ENCODE peak calls at places on chromosomes 2 and 18, in seven cellular contexts. C is neural progenitor cell, G is fibroblast of pulmonary artery, R is epithelial cell of esophagus, I is ovary, V is HepG2, A is left ventricle myocardium inferior. X is an unnamed sample.
A peak's percentile ranks its signal among the peaks of the same experiment; 100 is the strongest.

GRCh38 chr18:78984941-78985784 is 5.5 kb downstream of the SALL3 start:
- DNase-seq in C (peak; percentile 82), G (peak; percentile 29), R (peak; percentile 51), I (no peak), V (peak; percentile 33), A (no peak), X (peak; percentile 14)

GRCh38 chr2:79935771-79936657 is 368.5 kb downstream of the LRRTM1 start:
- DNase-seq in C (peak; percentile 79), G (peak; percentile 74), R (peak; percentile 69), I (no peak), V (peak; percentile 67), A (peak; percentile 14), X (peak; percentile 74)

GRCh38 chr2:68187329-68187728 is 29.6 kb downstream of the PNO1 start:
- DNase-seq in C (no peak), G (no peak), R (no peak), I (no peak), V (no peak), A (no peak), X (no peak)

GRCh38 chr2:122132292-122132691 is 376.8 kb downstream of the TSN start:
- DNase-seq in C (no peak), G (peak; percentile 22), R (no peak), I (no peak), V (no peak), A (no peak), X (peak; percentile 0)

GRCh38 chr2:18991177-18992168 is 366.9 kb downstream of the OSR1 start:
- DNase-seq in C (no peak), G (peak; percentile 91), R (peak; percentile 66), I (peak; percentile 46), V (no peak), A (peak; percentile 31), X (peak; percentile 76)

GRCh38 chr2:38376346-38376682 is 759 bp downstream of the ATL2 start:
- DNase-seq in C (no peak), G (peak; percentile 73), R (peak; percentile 84), I (no peak), V (peak; percentile 73), A (no peak), X (peak; percentile 68)

GRCh38 chr18:3623769-3624545 is 174.0 kb downstream of the TGIF1 start:
- DNase-seq in C (peak; percentile 93), G (peak; percentile 97), R (peak; percentile 96), I (peak; percentile 67), V (peak; percentile 98), A (peak; percentile 71), X (peak; percentile 97)

GRCh38 chr18:70041459-70042020 is 93.9 kb upstream of the CD226 start:
- DNase-seq in C (no peak), G (no peak), R (no peak), I (no peak), V (no peak), A (no peak), X (no peak)

GRCh38 chr2:237968048-237968862 is 1.4 kb downstream of the UBE2F start:
- DNase-seq in C (no peak), G (peak; percentile 81), R (peak; percentile 68), I (no peak), V (peak; percentile 35), A (no peak), X (peak; percentile 88)

GRCh38 chr2:10331702-10332401 is 29.1 kb downstream of the HPCAL1 start:
- DNase-seq in C (no peak), G (no peak), R (no peak), I (no peak), V (no peak), A (no peak), X (no peak)

GRCh38 chr2:239225456-239225855 is 175.4 kb downstream of the HDAC4 start:
- DNase-seq in C (no peak), G (no peak), R (no peak), I (no peak), V (no peak), A (no peak), X (no peak)

GRCh38 chr2:46434851-46435273 is 44.5 kb upstream of the TMEM247 start:
- DNase-seq in C (no peak), G (peak; percentile 30), R (peak; percentile 69), I (no peak), V (peak; percentile 88), A (no peak), X (peak; percentile 95)

GRCh38 chr2:85704800-85705679 is 10.9 kb downstream of the GNLY start:
- DNase-seq in C (no peak), G (no peak), R (no peak), I (no peak), V (no peak), A (no peak), X (peak; percentile 36)

GRCh38 chr18:13456736-13457271 is 238.2 kb downstream of the LDLRAD4 start:
- DNase-seq in C (no peak), G (no peak), R (no peak), I (no peak), V (no peak), A (no peak), X (no peak)

GRCh38 chr2:220556658-220557057 is 929.2 kb downstream of the SLC4A3 start:
- DNase-seq in C (no peak), G (peak; percentile 36), R (peak; percentile 43), I (no peak), V (no peak), A (no peak), X (peak; percentile 70)

DNA sequence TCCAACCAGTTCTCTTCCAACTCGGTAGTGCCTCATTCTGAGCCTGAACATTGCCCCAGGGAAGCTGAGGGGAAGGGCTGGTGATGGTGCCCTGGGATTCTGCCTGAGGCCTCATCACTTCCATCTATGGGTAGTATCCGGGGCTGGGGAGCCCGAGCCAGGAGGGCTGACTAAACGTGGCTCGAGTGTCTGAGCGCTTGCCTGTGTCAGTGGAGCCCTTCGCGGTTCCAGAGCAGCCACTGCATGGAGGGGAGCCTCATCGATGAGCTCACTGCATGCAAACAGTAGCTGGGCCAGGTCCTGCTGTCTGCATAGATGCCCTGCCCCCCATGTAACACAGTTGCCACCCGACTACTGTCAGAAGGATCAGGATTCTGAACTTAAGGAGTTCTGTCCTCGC is 129.3 kb downstream of the GLI2 start:
- DNase-seq in C (no peak), G (no peak), R (no peak), I (peak; percentile 39), V (no peak), A (no peak), X (no peak)
- H3K4me3 ChIP-seq in C (no peak overlapping the region), G (no peak overlapping the region), R (no peak overlapping the region), I (no peak overlapping the region), V (no peak overlapping the region), A (no peak overlapping the region), X (no peak overlapping the region)

GRCh38 chr2:209426432-209426831 is 2.6 kb downstream of the MAP2 start:
- DNase-seq in C (peak; percentile 23), G (peak; percentile 22), R (peak; percentile 96), I (no peak), V (no peak), A (no peak), X (peak; percentile 75)

GRCh38 chr2:209423562-209424541 is at the start of gene MAP2:
- DNase-seq in C (peak; percentile 96), G (peak; percentile 84), R (peak; percentile 87), I (peak; percentile 91), V (peak; percentile 61), A (peak; percentile 80), X (peak; percentile 81)

GRCh38 chr2:209422191-209422754 is 1.6 kb upstream of the MAP2 start:
- DNase-seq in C (no peak), G (no peak), R (peak; percentile 79), I (peak; percentile 29), V (no peak), A (no peak), X (no peak)

GRCh38 chr2:209425082-209426071 is 1.5 kb downstream of the MAP2 start:
- DNase-seq in C (peak; percentile 38), G (peak; percentile 76), R (peak; percentile 84), I (no peak), V (peak; percentile 32), A (no peak), X (peak; percentile 80)
- TF ChIP-seq CTCF in C (peak; percentile 60), G (peak; percentile 76), R (peak; percentile 80), I (no peak), V (peak; percentile 18), A (peak; percentile 69), X (peak; percentile 83)

DNA sequence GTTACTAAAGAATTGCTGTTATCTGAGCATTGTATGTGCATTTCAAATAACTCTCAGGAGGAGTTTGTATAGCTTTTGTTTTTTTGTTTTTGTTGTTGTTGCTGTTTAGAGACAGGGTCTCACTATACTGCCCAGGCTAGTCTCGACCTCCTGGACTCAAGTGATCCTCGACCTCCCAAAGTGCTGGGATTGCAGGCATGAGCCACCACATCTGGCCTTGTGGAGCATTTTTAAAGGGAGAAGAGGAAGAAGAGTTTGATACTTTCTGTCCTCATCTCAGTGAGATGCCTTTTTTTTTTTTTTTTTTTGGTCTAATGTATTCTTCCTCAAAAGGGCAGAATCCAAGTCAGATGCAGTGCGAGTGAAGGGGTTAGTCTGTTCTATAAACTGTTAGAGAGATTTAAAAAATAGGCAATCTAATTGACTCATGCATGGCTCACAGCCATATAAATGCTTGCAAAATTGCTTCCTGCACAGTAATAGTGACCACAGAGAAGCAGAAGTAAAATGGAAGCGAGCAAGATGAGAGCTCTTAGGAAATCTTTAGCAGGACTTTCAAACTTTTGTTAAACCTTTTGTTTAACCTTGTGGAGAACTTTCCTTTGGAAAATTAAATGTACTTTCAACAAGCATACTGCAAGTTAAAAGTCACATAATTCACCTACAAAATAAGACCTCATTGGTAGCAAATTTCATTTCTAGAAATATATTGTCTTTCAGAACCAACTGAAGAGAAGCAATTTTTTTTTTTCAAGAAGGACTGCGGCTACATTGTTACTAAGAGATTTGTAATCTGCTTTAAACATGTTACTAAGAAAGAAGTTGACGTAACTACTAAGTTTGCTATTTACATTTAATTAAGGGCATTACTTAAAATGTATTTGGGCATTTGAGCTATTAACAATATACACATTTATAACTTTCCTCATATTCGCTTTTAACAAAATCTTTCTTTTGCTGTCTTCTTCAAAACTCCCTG is 52.3 kb upstream of the ROCK1 start:
- DNase-seq in C (no peak), G (peak; percentile 88), R (peak; percentile 82), I (no peak), V (no peak), A (no peak), X (peak; percentile 85)
- H3K4me3 ChIP-seq in C (no peak overlapping the region), G (no peak overlapping the region), R (no peak overlapping the region), I (no peak overlapping the region), V (no peak overlapping the region), A (no peak overlapping the region), X (no peak overlapping the region)

GRCh38 chr2:63545023-63545422 is 43.3 kb downstream of the WDPCP start:
- DNase-seq in C (peak; percentile 6), G (no peak), R (no peak), I (no peak), V (no peak), A (no peak), X (no peak)

GRCh38 chr2:63538409-63538808 is 49.9 kb downstream of the WDPCP start:
- DNase-seq in C (no peak), G (no peak), R (no peak), I (no peak), V (no peak), A (no peak), X (no peak)

GRCh38 chr2:63539416-63540162 is 48.7 kb downstream of the WDPCP start:
- DNase-seq in C (no peak), G (no peak), R (peak; percentile 18), I (no peak), V (no peak), A (no peak), X (peak; percentile 11)

DNA sequence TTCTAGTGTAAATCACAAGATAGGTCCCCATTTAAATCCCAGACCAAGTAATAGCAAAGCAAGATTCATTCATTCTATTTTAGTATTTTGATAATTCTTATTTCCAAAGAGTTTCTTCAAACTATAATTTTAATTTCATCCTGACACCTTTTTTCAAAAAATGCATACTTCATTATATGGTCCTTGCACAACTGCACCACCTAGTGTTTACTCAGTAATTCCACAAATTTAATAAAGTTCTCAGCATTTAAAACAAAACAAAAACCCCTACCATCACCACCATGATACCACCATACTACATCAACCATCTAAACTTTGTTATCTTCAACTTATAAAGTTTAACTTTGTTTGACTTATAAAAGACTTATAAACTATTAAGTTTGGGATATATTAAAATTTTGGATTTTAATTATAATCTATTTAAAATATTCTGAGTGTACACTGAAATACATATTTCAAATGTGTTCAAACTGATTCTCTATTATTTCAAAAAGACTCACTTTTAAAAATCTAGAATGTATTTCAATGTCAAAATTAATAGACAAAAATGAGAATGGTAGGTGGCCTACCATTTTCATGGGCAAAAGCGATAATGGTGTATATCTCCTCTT is 44.2 kb downstream of the WDPCP start:
- DNase-seq in C (peak; percentile 10), G (peak; percentile 30), R (peak; percentile 22), I (no peak), V (no peak), A (no peak), X (peak; percentile 34)
- TF ChIP-seq CTCF in C (peak; percentile 71), G (peak; percentile 60), R (peak; percentile 43), I (no peak), V (peak; percentile 46), A (peak; percentile 61), X (peak; percentile 59)

X was measured in choroid plexus epithelial cell.